ENCODE peak calls at places on chromosome 11, in four cellular contexts. Z is A549, I is K562, P is HepG2. T is an unnamed sample.

GRCh38 chr11:35036642-35037041 is 102.3 kb upstream of the CD44 start:
- DNase-seq in Z (no peak), I (no peak), P (no peak), T (no peak)

GRCh38 chr11:78432956-78433355 is 15.3 kb upstream of the GAB2 start:
- DNase-seq in Z (no peak), I (no peak), P (no peak), T (no peak)

GRCh38 chr11:113148652-113149051 is 165.7 kb upstream of the TTC12 start:
- DNase-seq in Z (no peak), I (no peak), P (no peak), T (no peak)

GRCh38 chr11:662689-663274 is 25.7 kb downstream of the DRD4 start:
- DNase-seq in Z (peak; percentile 70), I (peak; percentile 63), P (peak; percentile 39), T (peak; percentile 83)

GRCh38 chr11:113193077-113193476 is 121.3 kb upstream of the TTC12 start:
- DNase-seq in Z (no peak), I (no peak), P (no peak), T (no peak)

GRCh38 chr11:69711824-69712801 is 8.3 kb upstream of the FGF19 start:
- DNase-seq in Z (no peak), I (no peak), P (no peak), T (no peak)

GRCh38 chr11:78564889-78565467 is 9.7 kb downstream of the NARS2 start:
- DNase-seq in Z (no peak), I (no peak), P (no peak), T (no peak)

GRCh38 chr11:68684385-68685356 is at the start of gene GAL:
- DNase-seq in Z (no peak), I (peak; percentile 82), P (no peak), T (no peak)

GRCh38 chr11:17718015-17718414 is 1.4 kb upstream of the MYOD1 start:
- DNase-seq in Z (no peak), I (no peak), P (no peak), T (no peak)

GRCh38 chr11:33868646-33869461 is 23.0 kb downstream of the LMO2 start:
- DNase-seq in Z (no peak), I (peak; percentile 68), P (no peak), T (peak; percentile 64)

GRCh38 chr11:15006139-15006759 is 34.1 kb upstream of the CALCA start:
- DNase-seq in Z (peak; percentile 56), I (peak; percentile 19), P (peak; percentile 46), T (no peak)

GRCh38 chr11:92707173-92707619 is 262.3 kb upstream of the MTNR1B start:
- DNase-seq in Z (no peak), I (no peak), P (no peak), T (no peak)

GRCh38 chr11:45173064-45173463 is 26.6 kb downstream of the PRDM11 start:
- DNase-seq in Z (peak; percentile 51), I (no peak), P (peak; percentile 48), T (no peak)

GRCh38 chr11:27864046-27865025 is 164.1 kb upstream of the BDNF start:
- DNase-seq in Z (no peak), I (no peak), P (no peak), T (no peak)

GRCh38 chr11:69183613-69184012 is 27.9 kb downstream of the SMIM38 start:
- DNase-seq in Z (no peak), I (no peak), P (no peak), T (no peak)

GRCh38 chr11:107697291-107697690 is 14.6 kb downstream of the SLN start:
- DNase-seq in Z (no peak), I (no peak), P (no peak), T (no peak)

GRCh38 chr11:44351898-44352498 is 42.1 kb upstream of the ALX4 start:
- DNase-seq in Z (peak; percentile 11), I (no peak), P (no peak), T (no peak)

GRCh38 chr11:118929496-118930151 is 3.9 kb upstream of the BCL9L start:
- DNase-seq in Z (peak; percentile 92), I (peak; percentile 61), P (peak; percentile 64), T (peak; percentile 83)

GRCh38 chr11:99257131-99257530 is 236.4 kb downstream of the CNTN5 start:
- DNase-seq in Z (peak; percentile 67), I (no peak), P (peak; percentile 72), T (no peak)

GRCh38 chr11:6251120-6251733 is 8.4 kb upstream of the CCKBR start:
- DNase-seq in Z (peak; percentile 74), I (peak; percentile 77), P (peak; percentile 59), T (peak; percentile 64)

GRCh38 chr11:34145847-34146381 is 40.5 kb downstream of the NAT10 start:
- DNase-seq in Z (no peak), I (no peak), P (no peak), T (no peak)

GRCh38 chr11:25891960-25892359 is 440.0 kb upstream of the ANO3 start:
- DNase-seq in Z (no peak), I (no peak), P (no peak), T (no peak)

GRCh38 chr11:84384637-84385227 is 1098.6 kb upstream of the CCDC90B start:
- DNase-seq in Z (peak; percentile 49), I (peak; percentile 18), P (peak; percentile 30), T (no peak)

GRCh38 chr11:58502004-58502403 is 5.9 kb downstream of the OR5B21 start:
- DNase-seq in Z (no peak), I (no peak), P (no peak), T (no peak)
- TF ChIP-seq PHF8 in Z (no peak), I (no peak), P (no peak), T (no peak)

DNA sequence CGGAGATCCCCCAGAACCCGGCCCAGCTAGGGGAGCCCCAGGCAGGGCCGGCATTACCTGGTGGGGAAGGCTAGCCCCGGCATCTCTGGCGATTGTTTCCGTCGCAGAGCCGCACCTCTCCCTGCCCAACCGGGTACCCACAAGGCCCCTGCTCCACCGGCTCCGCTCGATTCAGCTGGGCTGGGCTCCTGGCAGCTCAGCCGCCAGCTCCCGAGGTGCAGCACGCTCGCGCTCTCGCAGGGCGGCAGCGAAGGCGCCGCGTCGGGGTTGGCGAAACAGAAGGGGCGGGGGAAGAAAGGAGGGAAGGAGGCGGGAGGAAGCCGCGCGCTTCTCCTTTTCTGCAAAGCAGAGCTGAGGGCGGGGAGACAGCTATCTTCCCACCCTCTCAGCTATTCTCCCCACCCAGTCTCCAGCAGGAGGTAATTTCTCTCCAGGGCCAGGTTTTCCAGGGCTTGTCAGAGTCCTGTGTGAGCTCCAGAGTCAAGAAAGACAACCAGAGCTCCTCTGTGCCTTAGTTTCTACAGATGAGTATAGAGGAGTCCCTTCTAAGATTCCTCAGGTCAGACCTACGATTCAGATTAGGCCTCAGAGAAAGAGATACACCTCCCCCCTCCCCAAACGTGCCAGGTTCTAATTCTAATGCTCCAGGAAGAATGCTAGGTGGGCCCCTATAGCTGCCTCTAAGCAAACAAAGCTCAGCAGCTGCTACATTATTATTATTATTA is 62.0 kb downstream of the PAK1 start:
- DNase-seq in Z (peak; percentile 83), I (peak; percentile 58), P (no peak), T (peak; percentile 84)
- TF ChIP-seq PHF8 in Z (peak; percentile 58), I (no peak), P (no peak), T (peak; percentile 32)

DNA sequence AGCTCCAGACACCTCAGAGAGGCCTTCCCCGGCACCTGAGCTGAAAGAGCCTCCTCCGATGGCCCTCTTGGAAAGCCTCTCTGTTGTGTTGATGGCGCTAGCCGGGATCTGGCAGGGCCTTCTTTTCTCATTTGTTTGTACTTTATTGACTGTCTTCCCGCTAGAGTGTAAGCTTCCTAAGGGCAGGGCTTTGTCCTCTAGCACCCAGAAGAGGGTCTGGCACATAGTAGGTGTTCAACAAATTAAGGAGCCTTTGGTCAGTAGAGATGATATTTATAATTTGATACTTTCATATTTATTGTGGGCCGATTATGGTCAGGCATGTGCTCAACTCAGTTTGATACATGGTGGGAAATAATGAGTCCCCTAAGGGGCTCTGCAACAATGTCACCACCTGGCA is 4.0 kb downstream of the ARL2 start:
- DNase-seq in Z (no peak), I (no peak), P (no peak), T (no peak)
- TF ChIP-seq PHF8 in Z (no peak), I (no peak), P (no peak), T (no peak)

GRCh38 chr11:97974798-97975498 is 1045.8 kb upstream of the CNTN5 start:
- DNase-seq in Z (no peak), I (no peak), P (no peak), T (no peak)
- TF ChIP-seq PHF8 in Z (no peak), I (no peak), P (no peak), T (no peak)

DNA sequence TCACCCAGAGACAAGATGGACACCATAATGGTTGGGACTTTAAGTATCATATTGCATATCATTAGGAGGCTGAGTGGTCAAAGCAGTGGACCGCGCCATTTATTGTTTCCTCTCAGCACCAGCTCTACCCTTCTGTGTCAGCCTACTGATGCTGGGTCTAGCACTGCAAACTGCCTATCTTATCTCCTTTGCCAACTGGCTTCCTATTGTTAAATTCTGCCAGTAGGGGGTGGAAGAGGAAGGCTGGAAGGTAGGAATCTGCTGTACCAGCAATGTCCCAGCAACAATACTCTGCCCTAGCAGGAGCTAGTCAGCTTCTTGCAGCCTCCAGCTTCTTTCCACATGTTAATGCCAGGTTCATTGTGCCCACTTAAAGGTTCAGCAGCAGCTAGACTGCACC is 367.1 kb upstream of the PDGFD start:
- DNase-seq in Z (peak; percentile 8), I (no peak), P (peak; percentile 0), T (no peak)
- TF ChIP-seq PHF8 in Z (no peak), I (no peak), P (no peak), T (no peak)

GRCh38 chr11:72793081-72793451 is 781 bp downstream of the STARD10 start:
- DNase-seq in Z (no peak), I (no peak), P (no peak), T (no peak)
- TF ChIP-seq PHF8 in Z (no peak), I (no peak), P (no peak), T (no peak)

DNA sequence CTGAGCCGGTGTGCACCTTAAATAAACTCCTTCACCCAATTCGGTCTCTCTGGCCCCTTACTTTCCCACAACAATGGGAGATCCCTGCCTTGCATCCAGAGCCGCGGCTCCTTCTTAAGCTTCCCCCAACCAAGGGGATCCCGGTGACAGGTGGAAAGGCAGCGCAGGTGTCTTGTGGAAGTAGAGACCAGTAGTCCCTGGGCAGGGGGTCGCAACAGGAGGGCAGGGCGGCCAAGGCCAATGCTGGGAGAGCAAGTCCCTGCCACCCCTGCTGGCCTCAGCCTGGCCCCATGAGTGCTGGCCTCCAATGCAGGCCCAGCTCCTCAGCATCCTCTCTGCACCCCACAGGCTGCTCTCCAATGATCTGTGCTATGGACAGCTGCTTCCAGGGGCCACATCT is 7.9 kb upstream of the SYT12 start:
- DNase-seq in Z (no peak), I (no peak), P (no peak), T (no peak)
- TF ChIP-seq PHF8 in Z (no peak), I (no peak), P (no peak), T (no peak)

GRCh38 chr11:64642876-64643257 is 51.8 kb downstream of the SLC22A12 start:
- DNase-seq in Z (no peak), I (no peak), P (no peak), T (no peak)
- TF ChIP-seq PHF8 in Z (no peak), I (no peak), P (no peak), T (no peak)

DNA sequence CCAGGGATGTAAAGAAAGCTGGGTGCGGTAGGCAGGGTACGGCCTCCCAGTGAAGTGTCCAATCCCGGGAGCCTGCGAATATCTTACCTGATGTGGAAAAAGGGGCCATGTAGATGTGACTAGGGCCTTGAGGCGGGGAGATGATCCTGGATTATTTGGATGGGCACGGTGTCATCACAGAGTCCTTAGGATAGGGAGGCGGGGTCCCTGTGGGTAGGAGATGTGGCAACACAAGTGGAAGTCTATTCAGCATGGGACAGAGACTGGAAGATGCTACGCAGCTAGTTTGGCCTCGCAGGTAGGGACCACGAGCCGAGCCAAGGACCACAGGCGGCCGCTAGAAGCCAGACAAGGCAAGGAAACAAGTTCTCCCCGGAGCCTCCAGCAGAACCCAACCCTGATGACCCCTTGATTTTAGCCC is 46.4 kb upstream of the SHANK2 start:
- DNase-seq in Z (peak; percentile 17), I (no peak), P (no peak), T (no peak)
- TF ChIP-seq PHF8 in Z (no peak), I (no peak), P (no peak), T (no peak)